ENCODE peak calls at places on chromosomes 12 and 14, in four cellular contexts. K is left ventricle myocardium inferior, I is NCI-H1092 treated with DMSO at 0.1 percent for 48 hours, U is lung. A is an unnamed sample.

GRCh38 chr14:102039157-102039556 is 47.7 kb downstream of the HSP90AA1 start:
- DNase-seq in K (no peak), U (no peak), I (no peak), A (no peak)

GRCh38 chr12:51953925-51954324 is 2.4 kb downstream of the ACVR1B start:
- DNase-seq in I (no peak), U (no peak), K (no peak), A (no peak)

GRCh38 chr12:118060301-118061010 is 523 bp downstream of the WSB2 start:
- DNase-seq in I (no peak), U (peak), K (peak), A (peak)

GRCh38 chr12:86264451-86265328 is 8.5 kb upstream of the MGAT4C start:
- DNase-seq in K (peak), I (no peak), U (peak), A (no peak)

GRCh38 chr14:96805906-96806305 is 8.7 kb downstream of the VRK1 start:
- DNase-seq in U (no peak), I (peak), K (peak), A (no peak)

GRCh38 chr14:102279688-102280348 is 25.1 kb downstream of the MOK start:
- DNase-seq in U (peak), I (no peak), K (no peak), A (no peak)

GRCh38 chr12:131909596-131910219 is 15.3 kb downstream of the ULK1 start:
- DNase-seq in U (no peak), K (no peak), I (no peak), A (no peak)

GRCh38 chr14:29227631-29228030 is 461.0 kb downstream of the FOXG1 start:
- DNase-seq in U (no peak), K (no peak), I (no peak), A (no peak)

GRCh38 chr14:51328089-51328941 is 88.3 kb downstream of the TMX1 start:
- DNase-seq in U (no peak), I (peak), K (no peak), A (no peak)

GRCh38 chr14:75044322-75044721 is 6.9 kb downstream of the MLH3 start:
- DNase-seq in I (no peak), U (no peak), K (no peak), A (no peak)

GRCh38 chr14:26794731-26795130 is 196.9 kb upstream of the NOVA1 start:
- DNase-seq in I (no peak), U (no peak), K (no peak), A (no peak)

GRCh38 chr12:42144174-42144423 is 575 bp downstream of the GXYLT1 start:
- DNase-seq in U (no peak), K (no peak), I (peak), A (no peak)

GRCh38 chr12:13124661-13125505 is 21.4 kb upstream of the GSG1 start:
- DNase-seq in I (no peak), K (no peak), U (no peak), A (no peak)

GRCh38 chr12:51773145-51773869 is 75.2 kb downstream of the FIGNL2 start:
- DNase-seq in U (no peak), I (no peak), K (no peak), A (no peak)

GRCh38 chr14:35959835-35960234 is 133.7 kb downstream of the BRMS1L start:
- DNase-seq in U (no peak), K (no peak), I (peak), A (no peak)

GRCh38 chr14:95039259-95039992 is 117.9 kb downstream of the DICER1 start:
- DNase-seq in K (no peak), U (peak), I (no peak), A (no peak)

GRCh38 chr12:77190022-77190421 is 124.7 kb upstream of the E2F7 start:
- DNase-seq in I (no peak), K (no peak), U (no peak), A (no peak)

GRCh38 chr14:25411933-25412757 is 362.2 kb upstream of the STXBP6 start:
- DNase-seq in U (no peak), I (peak), K (no peak), A (no peak)

GRCh38 chr12:21527451-21528180 is 1.5 kb downstream of the SPX start:
- DNase-seq in I (peak), K (peak), U (peak), A (peak)

GRCh38 chr14:74514471-74514932 is 20.9 kb downstream of the ISCA2 start:
- DNase-seq in I (no peak), U (peak), K (no peak), A (no peak)